ENCODE peak calls at places on chromosomes 5 and 9, in seven cellular contexts. Q is RWPE1; F is right lobe of liver; Z is effector memory CD4-positive, alpha-beta T cell; B is pancreas; N is iPS DF 6.9; L is transverse colon. Y is an unnamed sample.

GRCh38 chr5:40678021-40678939 is 1.4 kb upstream of the PTGER4 start:
- DNase-seq in B (no peak), F (no peak), L (no peak), N (no peak), Q (no peak), Z (no peak), Y (no peak)

GRCh38 chr5:128469924-128470323 is 68.1 kb downstream of the FBN2 start:
- DNase-seq in F (no peak), L (no peak), B (no peak), N (no peak), Q (no peak), Z (no peak), Y (no peak)

GRCh38 chr9:84781431-84781830 is 111.9 kb downstream of the NTRK2 start:
- DNase-seq in Q (peak; percentile 24), F (no peak), L (no peak), Z (no peak), B (no peak), N (no peak), Y (no peak)

GRCh38 chr5:75756991-75757390 is 39.8 kb upstream of the POC5 start:
- DNase-seq in B (no peak), Q (no peak), Z (no peak), F (no peak), N (no peak), L (no peak), Y (no peak)

GRCh38 chr5:33309780-33310345 is 130.9 kb upstream of the TARS1 start:
- DNase-seq in F (no peak), B (no peak), Q (no peak), L (no peak), N (no peak), Z (no peak), Y (no peak)

GRCh38 chr9:6506571-6506970 is 93.6 kb downstream of the UHRF2 start:
- DNase-seq in Q (no peak), B (no peak), L (no peak), F (no peak), Z (no peak), N (no peak), Y (no peak)

GRCh38 chr9:35258665-35259474 is 97.1 kb downstream of the UNC13B start:
- DNase-seq in Z (no peak), N (peak; percentile 31), Q (peak; percentile 32), B (peak; percentile 77), L (peak; percentile 79), F (peak; percentile 68), Y (no peak)

GRCh38 chr5:136420168-136420916 is 55.0 kb upstream of the TRPC7 start:
- DNase-seq in F (no peak), N (no peak), Z (no peak), B (no peak), Q (no peak), L (no peak), Y (no peak)

GRCh38 chr5:126003309-126003708 is 419.9 kb upstream of the GRAMD2B start:
- DNase-seq in Z (no peak), B (no peak), Q (no peak), L (no peak), F (no peak), N (no peak), Y (no peak)

GRCh38 chr9:76519027-76519835 is 60.2 kb downstream of the GCNT1 start:
- DNase-seq in N (no peak), F (no peak), Q (peak; percentile 20), Z (no peak), L (no peak), B (no peak), Y (no peak)

GRCh38 chr5:150034677-150035076 is 34.1 kb downstream of the HMGXB3 start:
- DNase-seq in F (no peak), Z (no peak), B (no peak), Q (no peak), N (no peak), L (no peak), Y (no peak)

GRCh38 chr9:108271646-108272349 is 584.0 kb downstream of the ACTL7B start:
- DNase-seq in F (no peak), L (peak; percentile 66), Z (no peak), B (no peak), Q (peak; percentile 81), N (no peak), Y (no peak)

GRCh38 chr9:136666364-136667216 is 3.9 kb downstream of the EGFL7 start:
- DNase-seq in N (no peak), Z (no peak), Q (no peak), L (no peak), B (no peak), F (peak; percentile 37), Y (no peak)

GRCh38 chr5:105696440-105696839 is 1974.3 kb downstream of the EFNA5 start:
- DNase-seq in Z (no peak), B (no peak), L (no peak), N (no peak), F (no peak), Q (no peak), Y (no peak)

GRCh38 chr9:116984111-116984510 is 297.0 kb downstream of the TRIM32 start:
- DNase-seq in L (no peak), B (no peak), F (no peak), Q (no peak), N (no peak), Z (no peak), Y (no peak)

GRCh38 chr5:135212361-135213033 is 178.5 kb upstream of the PITX1 start:
- DNase-seq in B (no peak), N (no peak), Z (no peak), Q (no peak), F (no peak), L (no peak), Y (no peak)

GRCh38 chr9:4739587-4740372 is 1.2 kb downstream of the AK3 start:
- DNase-seq in Q (no peak), B (no peak), N (no peak), Z (no peak), F (peak; percentile 49), L (peak; percentile 39), Y (no peak)

GRCh38 chr5:58042933-58043606 is 416.8 kb downstream of the PLK2 start:
- DNase-seq in N (no peak), L (peak; percentile 11), Q (no peak), B (no peak), F (no peak), Z (no peak), Y (no peak)

DNA sequence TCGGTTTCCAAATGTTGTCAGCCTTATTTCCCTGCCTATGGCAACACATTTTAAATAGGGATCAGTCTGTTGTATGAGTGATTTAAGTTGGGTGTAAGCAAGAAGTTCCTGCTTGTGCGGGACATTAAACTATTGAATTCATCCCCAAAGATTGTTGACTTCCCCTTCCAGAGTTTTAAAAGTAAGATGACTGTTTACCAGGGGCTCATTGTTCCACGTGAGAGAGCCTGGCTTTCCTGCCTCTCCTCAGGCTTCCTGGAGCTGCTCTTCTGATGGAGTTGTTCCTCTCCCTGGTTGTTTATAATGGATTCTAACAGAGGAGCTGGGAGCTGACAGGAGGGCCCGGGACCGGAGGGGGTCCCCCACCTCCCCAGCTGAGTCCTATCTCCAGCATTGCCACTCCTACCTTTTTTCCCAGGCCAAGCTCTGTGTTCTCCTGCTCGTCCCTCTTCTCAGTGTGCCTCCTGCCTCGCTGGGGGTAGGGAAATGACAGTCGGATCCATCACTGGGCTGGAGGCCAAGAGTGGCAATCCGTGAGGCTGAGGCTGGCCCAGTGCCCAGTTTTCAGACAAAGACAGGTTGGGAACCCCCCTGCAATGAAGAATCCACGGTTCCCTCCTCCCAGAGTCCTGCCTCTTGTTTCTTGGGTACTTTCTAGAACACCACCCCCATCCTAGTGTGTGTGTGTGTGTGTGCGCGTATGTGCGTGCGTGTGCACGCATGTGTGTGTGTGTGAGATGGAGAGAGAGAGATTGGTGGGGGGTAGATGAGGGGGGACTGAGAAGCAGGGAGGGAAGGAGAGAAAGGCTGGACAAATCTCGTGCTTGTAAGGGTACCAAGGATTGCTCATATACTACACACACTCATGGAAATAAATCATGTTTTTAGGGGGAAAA is 123.6 kb upstream of the NFIB start:
- DNase-seq in Z (no peak), B (no peak), N (no peak), L (no peak), Q (no peak), F (peak; percentile 24), Y (no peak)
- H3K27ac ChIP-seq in Z (no peak overlapping the region), B (no peak overlapping the region), N (no peak overlapping the region), L (no peak overlapping the region), Q (no peak overlapping the region), F (no peak overlapping the region), Y (no peak overlapping the region)

DNA sequence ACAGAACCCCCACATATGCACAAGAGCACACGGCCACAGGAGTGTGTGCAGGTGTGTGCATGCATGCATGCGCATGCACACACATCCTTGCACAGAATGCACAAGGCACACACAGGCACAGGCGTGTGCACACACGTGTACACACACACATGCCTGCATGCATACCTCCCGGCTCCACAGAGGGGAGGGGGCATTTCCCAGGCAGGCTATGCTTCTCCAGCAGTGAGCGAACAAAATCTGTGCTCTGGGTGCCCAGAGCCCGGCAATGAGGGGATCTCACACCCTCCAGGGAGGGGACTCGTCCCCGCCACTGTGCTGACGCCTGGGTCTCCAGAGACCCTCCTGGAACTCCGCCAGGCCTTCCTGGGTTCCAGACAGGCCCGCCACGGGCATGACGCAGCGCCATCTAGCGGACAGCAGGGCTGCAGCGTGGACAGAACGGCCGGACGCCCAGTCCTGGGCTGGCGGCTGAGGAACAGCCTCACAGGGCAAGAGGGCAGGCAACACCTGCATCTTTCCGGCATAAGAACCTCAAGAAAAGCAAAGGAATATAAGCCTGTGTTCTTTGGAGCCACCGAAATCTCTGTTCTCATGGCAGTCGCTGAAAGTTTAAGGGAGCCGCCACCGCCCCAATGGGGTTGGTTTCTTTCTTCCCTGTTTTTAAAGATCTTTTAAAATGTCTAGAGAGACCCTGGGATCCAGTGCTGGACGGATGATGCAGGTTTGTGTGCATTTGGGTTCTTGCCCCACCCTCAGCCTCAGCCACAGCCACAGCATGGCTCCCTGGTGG is 135.7 kb upstream of the PPP1R26 start:
- DNase-seq in B (peak; percentile 91), Z (no peak), F (peak; percentile 73), L (peak; percentile 52), Q (peak; percentile 75), N (peak; percentile 63), Y (peak; percentile 66)
- H3K27ac ChIP-seq in B (no peak overlapping the region), Z (no peak overlapping the region), F (no peak overlapping the region), L (no peak overlapping the region), Q (no peak overlapping the region), N (no peak overlapping the region), Y (no peak overlapping the region)

GRCh38 chr5:1501372-1502045 is 22.3 kb downstream of the LPCAT1 start:
- DNase-seq in L (no peak), Q (no peak), Z (no peak), B (peak; percentile 54), F (no peak), N (no peak), Y (no peak)
- H3K27ac ChIP-seq in L (no peak overlapping the region), Q (peak overlapping the region; percentile 36), Z (no peak overlapping the region), B (no peak overlapping the region), F (no peak overlapping the region), N (no peak overlapping the region), Y (no peak overlapping the region)

GRCh38 chr5:172717481-172718195 is 53.4 kb downstream of the DUSP1 start:
- DNase-seq in F (peak; percentile 18), L (no peak), N (no peak), Q (no peak), Z (no peak), B (peak; percentile 16), Y (no peak)

GRCh38 chr5:172714491-172715420 is 56.2 kb downstream of the DUSP1 start:
- DNase-seq in B (peak; percentile 82), Z (peak; percentile 34), L (peak; percentile 78), Q (peak; percentile 89), F (peak; percentile 89), N (no peak), Y (peak; percentile 77)

GRCh38 chr5:172716796-172717313 is 54.1 kb downstream of the DUSP1 start:
- DNase-seq in Z (peak; percentile 66), B (peak; percentile 84), F (peak; percentile 81), N (no peak), Q (peak; percentile 82), L (peak; percentile 89), Y (peak; percentile 26)

GRCh38 chr5:172715421-172715780 is 55.6 kb downstream of the DUSP1 start:
- DNase-seq in L (no peak), Z (no peak), Q (no peak), B (no peak), F (peak; percentile 31), N (no peak), Y (no peak)

GRCh38 chr5:172715931-172716682 is 54.9 kb downstream of the DUSP1 start:
- DNase-seq in N (no peak), B (no peak), Q (no peak), L (no peak), F (peak; percentile 22), Z (no peak), Y (no peak)
- H3K27ac ChIP-seq in N (no peak overlapping the region), B (no peak overlapping the region), Q (peak overlapping the region; percentile 74), L (peak overlapping the region; percentile 52), F (peak overlapping the region; percentile 83), Z (no peak overlapping the region), Y (peak overlapping the region; percentile 30)